ENCODE peak calls at places on chromosomes 5 and 9, in ten cellular contexts. R is left ventricle myocardium inferior, U is GM23338, N is AG09309, Y is lower lobe of right lung, V is AG10803, X is fibroblast of the aortic adventitia, S is cardiac muscle cell, W is PC-9, C is upper lobe of left lung. Q is an unnamed sample.

GRCh38 chr5:113824307-113824706 is 310.8 kb downstream of the YTHDC2 start:
- DNase-seq in N (no peak), W (no peak), R (no peak), X (no peak), Y (no peak), V (no peak), C (no peak), S (no peak), U (peak; percentile 66), Q (no peak)

GRCh38 chr9:4298255-4299005 is 1.4 kb downstream of the GLIS3 start:
- DNase-seq in S (peak; percentile 42), V (no peak), W (peak; percentile 76), N (no peak), Y (peak; percentile 50), R (peak; percentile 26), C (peak; percentile 82), U (peak; percentile 51), X (no peak), Q (no peak)

GRCh38 chr9:136240941-136241340 is 4.7 kb downstream of the QSOX2 start:
- DNase-seq in N (no peak), C (peak; percentile 69), V (no peak), X (no peak), W (no peak), U (no peak), S (no peak), R (no peak), Y (no peak), Q (no peak)

GRCh38 chr5:153147891-153148623 is 342.4 kb upstream of the GRIA1 start:
- DNase-seq in R (no peak), N (peak; percentile 27), C (no peak), Y (no peak), U (peak; percentile 83), S (peak; percentile 73), W (peak; percentile 41), V (peak; percentile 76), X (peak; percentile 18), Q (peak; percentile 65)

GRCh38 chr5:1666812-1667588 is 132.6 kb downstream of the MRPL36 start:
- DNase-seq in C (peak; percentile 89), R (no peak), S (peak; percentile 81), V (no peak), X (no peak), U (peak; percentile 73), Y (no peak), N (no peak), W (no peak), Q (no peak)

GRCh38 chr5:138927539-138927938 is 52.4 kb upstream of the LRRTM2 start:
- DNase-seq in S (no peak), X (no peak), N (no peak), W (no peak), U (no peak), C (no peak), Y (no peak), R (no peak), V (no peak), Q (no peak)

GRCh38 chr9:113715086-113715485 is 161.0 kb upstream of the ZNF618 start:
- DNase-seq in C (no peak), S (no peak), R (no peak), V (peak; percentile 58), U (no peak), N (no peak), W (no peak), X (peak; percentile 56), Y (no peak), Q (peak; percentile 9)

GRCh38 chr5:97098864-97099454 is 43.5 kb downstream of the LIX1 start:
- DNase-seq in V (peak; percentile 3), W (no peak), R (no peak), C (no peak), S (peak; percentile 35), Y (no peak), N (no peak), X (no peak), U (no peak), Q (peak; percentile 12)

GRCh38 chr5:141664733-141665461 is 13.7 kb upstream of the FCHSD1 start:
- DNase-seq in S (peak; percentile 74), N (no peak), Y (peak; percentile 86), C (peak; percentile 81), U (peak; percentile 89), V (peak; percentile 59), X (peak; percentile 71), R (peak; percentile 76), W (peak; percentile 44), Q (peak; percentile 33)

GRCh38 chr9:111691686-111692329 is 30.4 kb downstream of the GNG10 start:
- DNase-seq in W (peak; percentile 45), N (peak; percentile 14), U (peak; percentile 27), V (peak; percentile 41), Y (no peak), R (no peak), X (peak; percentile 69), C (no peak), S (peak; percentile 11), Q (peak; percentile 23)

GRCh38 chr5:154756871-154757646 is 1.9 kb downstream of the LARP1 start:
- DNase-seq in U (peak; percentile 56), C (peak; percentile 91), W (peak; percentile 50), V (peak; percentile 49), N (no peak), R (peak; percentile 65), X (peak; percentile 35), S (peak; percentile 51), Y (peak; percentile 73), Q (no peak)

GRCh38 chr9:93132946-93133640 is 958 bp downstream of the NINJ1 start:
- DNase-seq in N (no peak), X (no peak), Y (no peak), W (peak; percentile 63), U (peak; percentile 54), C (peak; percentile 79), R (no peak), V (no peak), S (no peak), Q (no peak)

GRCh38 chr5:61333351-61334223 is 1.5 kb downstream of the ZSWIM6 start:
- DNase-seq in V (peak; percentile 32), N (no peak), C (peak; percentile 90), X (peak; percentile 32), R (peak; percentile 47), U (peak; percentile 48), S (peak; percentile 59), Y (peak; percentile 80), W (no peak), Q (no peak)

GRCh38 chr9:99491408-99492259 is 269.6 kb downstream of the SEC61B start:
- DNase-seq in V (peak; percentile 67), N (no peak), U (no peak), C (no peak), R (no peak), X (peak; percentile 26), S (no peak), Y (no peak), W (no peak), Q (no peak)

GRCh38 chr5:112742424-112742823 is 4.7 kb downstream of the APC start:
- DNase-seq in U (no peak), N (no peak), S (no peak), Y (no peak), C (no peak), V (no peak), X (no peak), R (no peak), W (no peak), Q (no peak)

GRCh38 chr5:156469636-156470035 is 142.7 kb downstream of the SGCD start:
- DNase-seq in C (no peak), W (no peak), U (no peak), Y (no peak), X (no peak), V (no peak), S (no peak), R (no peak), N (no peak), Q (no peak)

GRCh38 chr5:88979244-88979643 is 96.3 kb upstream of the MEF2C start:
- DNase-seq in Y (no peak), W (no peak), C (no peak), X (peak; percentile 41), R (no peak), N (peak; percentile 11), V (peak; percentile 36), U (peak; percentile 17), S (no peak), Q (peak; percentile 56)

GRCh38 chr5:140391312-140391711 is 10.3 kb upstream of the ANKHD1 start:
- DNase-seq in V (peak; percentile 90), U (no peak), C (no peak), N (peak; percentile 29), Y (no peak), X (peak; percentile 82), R (no peak), W (no peak), S (no peak), Q (no peak)

GRCh38 chr9:134704499-134704898 is 62.9 kb downstream of the COL5A1 start:
- DNase-seq in V (peak; percentile 43), R (no peak), W (no peak), N (no peak), S (no peak), U (no peak), C (no peak), X (peak; percentile 38), Y (no peak), Q (peak; percentile 59)
- H3K4me3 ChIP-seq in V (no peak overlapping the region), R (no peak overlapping the region), W (no peak overlapping the region), N (no peak overlapping the region), S (no peak overlapping the region), U (no peak overlapping the region), C (no peak overlapping the region), X (no peak overlapping the region), Y (no peak overlapping the region), Q (no peak overlapping the region)

GRCh38 chr9:124122813-124123462 is 111.4 kb downstream of the LHX2 start:
- DNase-seq in X (peak; percentile 70), C (no peak), W (no peak), Y (no peak), R (no peak), U (no peak), V (peak; percentile 66), S (no peak), N (no peak), Q (no peak)
- TF ChIP-seq CTCF in X (peak; percentile 59), C (no peak), W (peak; percentile 57), Y (no peak), R (no peak), U (peak; percentile 53), V (peak; percentile 64), S (peak; percentile 63), N (peak; percentile 63), Q (peak; percentile 60)

GRCh38 chr9:82894961-82895902 is 167.7 kb downstream of the RASEF start:
- DNase-seq in W (no peak), X (no peak), S (no peak), Y (no peak), N (no peak), R (no peak), U (no peak), V (no peak), C (no peak), Q (no peak)
- H3K4me3 ChIP-seq in W (no peak overlapping the region), X (no peak overlapping the region), S (no peak overlapping the region), Y (no peak overlapping the region), N (no peak overlapping the region), R (no peak overlapping the region), U (no peak overlapping the region), V (no peak overlapping the region), C (no peak overlapping the region), Q (no peak overlapping the region)

DNA sequence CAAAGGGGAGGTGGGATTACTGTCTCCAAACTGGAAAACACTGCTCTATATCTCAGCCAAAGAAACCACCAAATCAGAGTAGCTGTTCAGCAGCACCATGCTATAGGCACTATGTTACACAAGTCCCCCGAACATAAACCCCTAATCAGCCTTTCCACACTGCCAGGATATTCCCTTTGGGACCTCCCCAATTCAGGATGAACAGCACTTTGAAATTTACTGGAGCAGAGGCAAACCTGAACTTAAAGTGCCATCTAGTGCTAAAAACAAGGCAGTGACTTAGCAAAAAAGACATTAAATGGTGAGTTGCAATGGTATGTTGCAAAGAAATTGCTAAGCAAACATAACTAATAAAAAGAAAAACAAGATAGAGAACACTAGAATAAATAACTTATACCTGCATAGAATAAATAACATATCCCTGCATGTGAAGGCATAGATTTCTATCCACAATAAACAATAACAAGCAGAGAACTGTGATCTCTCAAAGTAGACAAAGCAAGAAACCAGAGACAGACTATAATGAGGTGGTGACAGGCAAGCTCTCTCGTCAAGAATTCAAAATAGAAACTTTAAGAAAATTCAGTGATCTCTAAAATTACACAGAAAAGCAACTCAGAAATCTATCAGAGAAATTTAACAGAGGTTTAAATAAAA is 584.4 kb upstream of the ACO1 start:
- DNase-seq in X (peak; percentile 27), N (no peak), Y (no peak), V (no peak), S (peak; percentile 60), C (no peak), U (peak; percentile 82), R (no peak), W (peak; percentile 36), Q (peak; percentile 20)
- TF ChIP-seq CTCF in X (peak; percentile 36), N (no peak), Y (peak; percentile 64), V (no peak), S (peak; percentile 43), C (peak; percentile 35), U (peak; percentile 82), R (peak; percentile 51), W (peak; percentile 78), Q (peak; percentile 62)

Q was measured in astrocyte of the cerebellum.